ENCODE peak calls at places on chromosome 1, in four cellular contexts. F is HepG2, N is K562, H is GM12878. Z is an unnamed sample.

GRCh38 chr1:160837558-160838205 is 25.0 kb downstream of the CD244 start:
- DNase-seq in F (no peak), N (no peak), H (peak; percentile 78), Z (no peak)

GRCh38 chr1:39310015-39310414 is 105.5 kb downstream of the MACF1 start:
- DNase-seq in F (no peak), N (no peak), H (no peak), Z (no peak)

GRCh38 chr1:194723067-194723466 is 1536.7 kb upstream of the B3GALT2 start:
- DNase-seq in F (no peak), N (no peak), H (no peak), Z (no peak)

GRCh38 chr1:171983584-171983983 is 142.3 kb downstream of the DNM3 start:
- DNase-seq in F (no peak), N (no peak), H (no peak), Z (no peak)

GRCh38 chr1:235004276-235004675 is 124.4 kb downstream of the TOMM20 start:
- DNase-seq in F (no peak), N (no peak), H (no peak), Z (no peak)

GRCh38 chr1:66464802-66465201 is 69.2 kb upstream of the SGIP1 start:
- DNase-seq in F (no peak), N (no peak), H (no peak), Z (no peak)

GRCh38 chr1:39105061-39105840 is 79.1 kb downstream of the NDUFS5 start:
- DNase-seq in F (no peak), N (peak; percentile 91), H (no peak), Z (peak; percentile 70)

GRCh38 chr1:197692965-197693364 is 82.3 kb downstream of the DENND1B start:
- DNase-seq in F (peak; percentile 15), N (no peak), H (no peak), Z (no peak)

GRCh38 chr1:21574464-21575151 is 65.4 kb downstream of the ALPL start:
- DNase-seq in F (peak; percentile 20), N (peak; percentile 53), H (no peak), Z (peak; percentile 57)

GRCh38 chr1:197774691-197775281 is 494 bp downstream of the DENND1B start:
- DNase-seq in F (peak; percentile 3), N (peak; percentile 72), H (no peak), Z (peak; percentile 50)

GRCh38 chr1:110477445-110477957 is 26.6 kb downstream of the PROK1 start:
- DNase-seq in F (no peak), N (no peak), H (no peak), Z (no peak)

GRCh38 chr1:197526736-197527371 is 248.4 kb downstream of the DENND1B start:
- DNase-seq in F (peak; percentile 21), N (peak; percentile 24), H (no peak), Z (no peak)

GRCh38 chr1:209899948-209900347 is 38.1 kb upstream of the SYT14 start:
- DNase-seq in F (peak; percentile 20), N (peak; percentile 24), H (no peak), Z (peak; percentile 82)

GRCh38 chr1:234696986-234697385 is 87.0 kb upstream of the IRF2BP2 start:
- DNase-seq in F (no peak), N (no peak), H (no peak), Z (no peak)

GRCh38 chr1:25805863-25806225 is 5.9 kb downstream of the SELENON start:
- DNase-seq in F (no peak), N (no peak), H (no peak), Z (no peak)

GRCh38 chr1:219296430-219296850 is 122.8 kb downstream of the LYPLAL1 start:
- DNase-seq in F (no peak), N (no peak), H (no peak), Z (no peak)

GRCh38 chr1:219298581-219299148 is 125.0 kb downstream of the LYPLAL1 start:
- DNase-seq in F (no peak), N (no peak), H (no peak), Z (no peak)

GRCh38 chr1:219294251-219294650 is 120.6 kb downstream of the LYPLAL1 start:
- DNase-seq in F (no peak), N (no peak), H (no peak), Z (no peak)

GRCh38 chr1:219299420-219299819 is 125.7 kb downstream of the LYPLAL1 start:
- DNase-seq in F (no peak), N (no peak), H (no peak), Z (no peak)

DNA sequence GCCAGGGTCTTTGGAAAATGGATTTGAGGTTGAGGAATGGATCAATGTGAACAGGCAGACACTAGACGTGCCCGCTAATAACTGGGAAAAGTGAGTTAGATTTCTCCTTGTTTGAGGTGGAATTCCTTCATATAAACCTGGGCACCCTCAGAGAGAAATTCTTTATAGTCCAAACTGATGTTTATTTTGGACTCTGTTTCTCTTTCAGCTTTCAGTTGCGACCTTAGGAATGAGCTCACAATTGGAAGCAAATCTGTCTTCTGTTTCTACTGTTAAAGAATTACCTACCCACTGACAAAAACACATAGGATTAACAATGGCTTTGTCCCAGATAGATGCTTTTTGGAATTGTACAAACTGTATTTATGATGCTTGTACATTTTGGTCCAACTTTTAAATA is 123.2 kb downstream of the LYPLAL1 start:
- DNase-seq in F (no peak), N (no peak), H (no peak), Z (no peak)
- TF ChIP-seq CBFB in F (no peak), N (no peak), H (no peak), Z (no peak)

DNA sequence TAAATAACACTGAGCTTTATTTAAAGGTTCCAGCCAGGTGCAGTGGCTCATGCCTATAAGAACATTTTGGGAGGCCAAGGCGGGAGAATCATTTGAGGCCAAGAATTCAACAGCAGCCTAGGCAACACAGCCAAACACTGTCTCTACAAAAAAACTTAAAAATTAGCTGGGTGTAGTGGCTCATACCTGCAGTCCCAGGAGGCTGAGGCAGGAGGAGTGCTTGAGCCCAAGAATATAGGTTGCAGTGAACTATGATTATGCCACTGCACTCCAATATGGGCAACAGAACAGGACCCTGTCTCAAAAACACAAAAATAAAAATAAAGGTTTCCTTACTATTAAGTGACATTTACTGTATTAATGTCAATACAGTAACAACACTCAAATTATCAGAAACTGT is 2.1 kb downstream of the TAF12 start:
- DNase-seq in F (peak; percentile 50), N (no peak), H (no peak), Z (no peak)
- TF ChIP-seq CBFB in F (no peak), N (no peak), H (no peak), Z (no peak)

GRCh38 chr1:245241506-245242130 is 86.8 kb downstream of the KIF26B start:
- DNase-seq in F (no peak), N (no peak), H (no peak), Z (no peak)

GRCh38 chr1:245247791-245248789 is 93.3 kb downstream of the KIF26B start:
- DNase-seq in F (no peak), N (no peak), H (no peak), Z (no peak)

GRCh38 chr1:245242989-245243388 is 88.2 kb downstream of the KIF26B start:
- DNase-seq in F (no peak), N (no peak), H (no peak), Z (no peak)

GRCh38 chr1:245247356-245247755 is 92.6 kb downstream of the KIF26B start:
- DNase-seq in F (no peak), N (no peak), H (no peak), Z (no peak)

GRCh38 chr1:245245021-245245667 is 90.4 kb downstream of the KIF26B start:
- DNase-seq in F (no peak), N (no peak), H (no peak), Z (no peak)
- TF ChIP-seq CBFB in F (no peak), N (no peak), H (no peak), Z (no peak)

DNA sequence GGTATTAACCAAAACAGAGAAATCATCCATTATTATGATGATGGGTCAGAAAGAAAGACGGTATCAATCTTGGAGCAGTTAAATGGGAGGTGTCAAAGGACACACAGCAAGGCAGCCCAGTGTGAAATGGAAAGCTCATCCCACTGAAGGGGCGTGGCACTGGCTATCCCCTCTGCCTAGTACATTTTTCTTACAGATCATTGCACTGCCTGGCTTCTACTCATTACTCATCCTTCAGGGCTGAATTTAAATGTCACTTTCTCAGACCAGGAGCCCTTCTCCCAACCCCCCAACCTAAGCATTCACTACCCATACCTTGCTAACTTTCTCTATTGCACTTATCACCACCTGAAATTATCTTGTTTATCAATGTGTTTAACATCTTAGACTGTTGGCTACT is 10.1 kb downstream of the JAK1 start:
- DNase-seq in F (no peak), N (peak; percentile 61), H (no peak), Z (no peak)
- TF ChIP-seq CBFB in F (no peak), N (no peak), H (no peak), Z (no peak)

GRCh38 chr1:112619518-112620458 is at the start of gene CAPZA1:
- DNase-seq in F (peak; percentile 76), N (peak; percentile 86), H (peak; percentile 62), Z (peak; percentile 87)
- TF ChIP-seq CBFB in F (no peak), N (no peak), H (peak; percentile 51), Z (no peak)

DNA sequence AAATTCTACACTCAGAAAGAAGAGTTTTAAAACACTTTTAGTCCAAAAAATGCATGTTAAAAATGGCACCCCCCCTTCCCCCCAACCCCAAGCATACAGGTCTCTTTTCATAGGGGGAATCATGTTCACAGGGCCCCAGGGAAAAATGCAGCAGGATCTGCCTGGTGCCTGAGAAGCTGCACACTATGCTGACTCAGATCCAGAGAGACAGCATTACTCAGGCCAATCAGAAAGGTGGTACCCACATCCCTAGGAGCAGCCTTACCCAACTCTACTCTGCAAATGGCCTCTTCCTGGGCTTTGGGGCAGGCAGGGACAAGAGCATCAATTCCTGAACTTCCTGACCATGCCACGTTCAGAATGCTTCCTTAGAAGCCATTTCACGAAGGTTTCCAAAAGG is 119.0 kb downstream of the HIVEP3 start:
- DNase-seq in F (no peak), N (no peak), H (peak; percentile 62), Z (no peak)
- TF ChIP-seq CBFB in F (no peak), N (no peak), H (no peak), Z (no peak)

DNA sequence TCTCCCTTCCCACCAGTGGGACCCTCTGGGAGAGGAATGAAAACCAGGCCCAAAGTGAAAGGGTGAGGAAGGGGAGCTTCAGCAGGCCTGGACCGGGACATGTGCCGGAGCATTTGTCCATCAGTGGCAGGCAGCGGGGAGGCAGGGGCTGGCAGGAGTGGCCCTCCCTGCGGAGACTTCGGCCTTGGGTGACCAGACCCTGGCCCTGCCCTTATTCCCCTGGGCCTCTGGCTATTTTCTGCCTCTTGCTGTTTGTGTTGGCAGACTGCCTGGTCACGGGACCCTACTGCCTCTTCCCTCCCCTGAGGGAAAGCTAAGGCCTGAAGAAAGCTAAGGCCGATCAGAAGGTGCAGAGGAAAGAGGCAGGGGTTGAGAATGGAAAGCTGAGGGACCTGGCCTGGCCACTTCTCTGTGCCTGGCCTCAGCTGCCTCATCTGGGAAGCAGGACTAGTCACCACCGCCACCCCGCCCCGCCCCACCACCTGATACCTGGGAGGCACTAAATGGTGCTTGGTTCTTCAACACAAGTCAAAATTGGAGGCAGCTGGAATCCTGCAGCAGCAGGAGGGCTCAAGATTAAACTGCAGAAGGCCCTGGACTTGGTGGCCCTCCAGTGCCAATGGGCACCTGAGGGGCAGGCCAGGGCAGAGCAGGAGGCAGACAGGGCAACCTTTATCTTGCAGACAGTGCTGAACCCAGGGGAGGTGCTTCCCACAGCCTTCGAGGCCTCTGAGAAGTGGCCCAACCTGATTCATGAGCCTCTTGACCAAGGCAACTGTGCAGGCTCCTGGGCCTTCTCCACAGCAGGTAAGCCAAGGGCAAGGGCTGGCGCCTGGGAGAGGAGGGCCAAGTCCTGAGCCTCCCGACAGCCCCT is 7.9 kb downstream of the TINAGL1 start:
- DNase-seq in F (peak; percentile 80), N (no peak), H (no peak), Z (no peak)
- TF ChIP-seq CBFB in F (no peak), N (no peak), H (no peak), Z (no peak)

GRCh38 chr1:227774051-227774720 is 39.0 kb downstream of the SNAP47 start:
- DNase-seq in F (no peak), N (no peak), H (no peak), Z (no peak)
- TF ChIP-seq CBFB in F (no peak), N (no peak), H (no peak), Z (no peak)

Z was measured in WTC11.